ENCODE peak calls at places on chromosomes 12 and 14, in six cellular contexts. Q is DND-41, J is DMS 273 treated with DMSO at 0.1 percent for 48 hours, O is skeletal muscle cell, L is tibial artery, Y is ureter. W is an unnamed sample.

GRCh38 chr12:127169321-127170270 is 1097.4 kb upstream of the TMEM132C start:
- DNase-seq in L (no peak), O (no peak), J (no peak), Q (no peak), Y (no peak), W (peak; percentile 96)

GRCh38 chr12:107477946-107478610 is 207.5 kb upstream of the PWP1 start:
- DNase-seq in J (no peak), Q (no peak), Y (no peak), L (no peak), O (no peak), W (no peak)

GRCh38 chr12:76927170-76927784 is 48.5 kb upstream of the CSRP2 start:
- DNase-seq in Q (peak; percentile 46), L (peak; percentile 37), O (no peak), J (peak; percentile 33), Y (no peak), W (no peak)

GRCh38 chr12:108616941-108617858 is 16.5 kb downstream of the SELPLG start:
- DNase-seq in O (no peak), J (no peak), L (peak; percentile 41), Y (no peak), Q (peak; percentile 88), W (no peak)

GRCh38 chr12:50184261-50184660 is 17.1 kb upstream of the CERS5 start:
- DNase-seq in O (no peak), J (no peak), Y (no peak), L (no peak), Q (no peak), W (no peak)

GRCh38 chr14:75504411-75504810 is 17.9 kb upstream of the BATF start:
- DNase-seq in Q (no peak), Y (no peak), O (no peak), J (no peak), L (no peak), W (no peak)

GRCh38 chr12:45369065-45369464 is 153.2 kb downstream of the ANO6 start:
- DNase-seq in J (no peak), Q (no peak), O (peak; percentile 49), L (no peak), Y (no peak), W (no peak)

GRCh38 chr14:23377201-23377550 is 330 bp downstream of the CMTM5 start:
- DNase-seq in J (no peak), Q (no peak), O (no peak), Y (no peak), L (no peak), W (no peak)

W was measured in GM04503.